ENCODE peak calls at places on chromosomes 6 and 20, in ten cellular contexts. B is HEK293T; I is SHP77; V is posterior cingulate gyrus; Q is KBM-7; G is Daoy; M is activated T-cell treated with anti-CD3 and anti-CD28 coated beads, Interleukin-2, amount 50 U/mL, for 1 hour; L is activated CD8-positive, alpha-beta memory T cell treated with anti-CD3 and anti-CD28 coated beads for 4 hours; P is astrocyte; E is effector CD4-positive, alpha-beta T cell. W is an unnamed sample.

GRCh38 chr6:116533233-116533957 is 12.1 kb downstream of the TRAPPC3L start:
- DNase-seq in L (no peak), Q (peak; percentile 20), V (no peak), P (no peak), I (no peak), G (no peak), E (no peak), M (no peak), B (no peak), W (no peak)

GRCh38 chr6:34235605-34236422 is 859 bp upstream of the HMGA1 start:
- DNase-seq in P (peak; percentile 85), I (no peak), L (peak; percentile 59), Q (no peak), B (no peak), G (no peak), M (peak; percentile 80), V (peak; percentile 66), E (peak; percentile 63), W (peak; percentile 78)

GRCh38 chr20:59082077-59082740 is 39.6 kb upstream of the PRELID3B start:
- DNase-seq in G (peak; percentile 76), M (no peak), B (peak; percentile 21), P (peak; percentile 52), V (no peak), I (peak; percentile 86), Q (peak; percentile 23), L (no peak), E (no peak), W (peak; percentile 17)

GRCh38 chr6:147506704-147507114 is 1.8 kb upstream of the SAMD5 start:
- DNase-seq in M (no peak), B (peak; percentile 89), Q (peak; percentile 69), G (peak; percentile 90), P (peak; percentile 12), I (peak; percentile 45), V (peak; percentile 93), E (no peak), L (no peak), W (peak; percentile 21)

GRCh38 chr20:17699931-17700351 is at the start of gene BANF2:
- DNase-seq in E (no peak), L (no peak), M (no peak), P (no peak), G (no peak), V (no peak), Q (no peak), I (no peak), B (no peak), W (no peak)

GRCh38 chr20:41717464-41717863 is 99.3 kb upstream of the CHD6 start:
- DNase-seq in Q (no peak), V (peak; percentile 80), B (no peak), I (peak; percentile 63), L (no peak), M (no peak), G (no peak), E (no peak), P (no peak), W (no peak)

GRCh38 chr20:23749746-23750145 is 989 bp downstream of the CST1 start:
- DNase-seq in E (no peak), B (no peak), G (no peak), L (no peak), M (no peak), I (no peak), Q (no peak), V (no peak), P (no peak), W (no peak)

GRCh38 chr20:37786043-37786442 is 92.2 kb downstream of the CTNNBL1 start:
- DNase-seq in V (no peak), L (no peak), Q (no peak), B (no peak), I (no peak), M (no peak), E (no peak), G (no peak), P (no peak), W (no peak)

GRCh38 chr6:26576929-26577719 is 19.6 kb upstream of the ABT1 start:
- DNase-seq in G (peak; percentile 93), I (no peak), E (peak; percentile 45), B (no peak), V (no peak), Q (peak; percentile 43), L (no peak), P (peak; percentile 63), M (peak; percentile 62), W (peak; percentile 68)

GRCh38 chr6:135168766-135169165 is 12.3 kb upstream of the MYB start:
- DNase-seq in I (no peak), G (no peak), B (no peak), V (no peak), P (no peak), L (no peak), Q (no peak), M (no peak), E (no peak), W (no peak)

GRCh38 chr20:53897884-53898557 is 172.4 kb downstream of the BCAS1 start:
- DNase-seq in G (no peak), P (no peak), Q (no peak), V (no peak), E (no peak), I (no peak), M (no peak), B (no peak), L (no peak), W (no peak)

GRCh38 chr6:137849709-137850093 is 17.4 kb upstream of the TNFAIP3 start:
- DNase-seq in E (no peak), V (no peak), B (no peak), P (no peak), I (no peak), L (no peak), Q (no peak), G (no peak), M (no peak), W (no peak)

GRCh38 chr6:17865798-17866725 is 121.4 kb downstream of the KIF13A start:
- DNase-seq in I (no peak), P (peak; percentile 98), V (peak; percentile 86), Q (no peak), M (no peak), E (no peak), G (peak; percentile 94), L (no peak), B (no peak), W (peak; percentile 98)

GRCh38 chr6:147390909-147391536 is 117.5 kb upstream of the SAMD5 start:
- DNase-seq in L (no peak), I (no peak), B (peak; percentile 23), E (no peak), P (peak; percentile 4), G (peak; percentile 47), M (no peak), Q (peak; percentile 23), V (no peak), W (peak; percentile 37)

GRCh38 chr6:111483736-111484654 is 977 bp upstream of the REV3L start:
- DNase-seq in V (peak; percentile 96), L (peak; percentile 63), I (peak; percentile 91), E (peak; percentile 66), G (peak; percentile 93), B (peak; percentile 89), P (peak; percentile 98), M (no peak), Q (peak; percentile 95), W (peak; percentile 93)

GRCh38 chr6:42237857-42238256 is 20.2 kb upstream of the MRPS10 start:
- DNase-seq in V (no peak), E (no peak), Q (no peak), I (no peak), B (no peak), M (no peak), P (no peak), G (no peak), L (no peak), W (no peak)

GRCh38 chr6:81396916-81397315 is 355.6 kb downstream of the TENT5A start:
- DNase-seq in M (no peak), B (no peak), E (no peak), P (no peak), I (no peak), Q (no peak), G (no peak), L (no peak), V (no peak), W (no peak)

GRCh38 chr6:104682722-104683643 is 176.7 kb downstream of the HACE1 start:
- DNase-seq in E (peak; percentile 55), Q (peak; percentile 74), P (peak; percentile 18), M (peak; percentile 64), L (peak; percentile 27), V (no peak), G (peak; percentile 72), B (peak; percentile 82), I (peak; percentile 45), W (peak; percentile 52)

GRCh38 chr6:45082091-45082490 is 246.0 kb upstream of the RUNX2 start:
- DNase-seq in I (no peak), E (no peak), L (no peak), M (no peak), B (no peak), Q (no peak), V (no peak), G (no peak), P (no peak), W (no peak)

GRCh38 chr6:108916026-108916689 is 67.9 kb downstream of the ARMC2 start:
- DNase-seq in G (no peak), E (no peak), Q (no peak), P (no peak), L (no peak), M (no peak), I (no peak), V (no peak), B (no peak), W (no peak)

GRCh38 chr6:14601490-14601889 is 483.9 kb downstream of the CD83 start:
- DNase-seq in P (no peak), V (no peak), G (no peak), B (peak; percentile 14), I (peak; percentile 92), Q (no peak), E (no peak), M (no peak), L (no peak), W (no peak)

GRCh38 chr6:151385177-151385576 is 6.2 kb downstream of the ZBTB2 start:
- DNase-seq in P (no peak), M (no peak), G (no peak), L (no peak), B (no peak), E (no peak), I (no peak), V (no peak), Q (no peak), W (no peak)

GRCh38 chr6:44247338-44248302 is 719 bp downstream of the HSP90AB1 start:
- DNase-seq in M (peak; percentile 89), G (peak; percentile 80), Q (peak; percentile 54), B (peak; percentile 35), L (peak; percentile 90), P (no peak), E (peak; percentile 87), I (no peak), V (peak; percentile 88), W (peak; percentile 58)

GRCh38 chr6:100880149-100880900 is 804 bp downstream of the ASCC3 start:
- DNase-seq in E (no peak), M (no peak), V (no peak), I (no peak), G (peak; percentile 5), L (no peak), Q (no peak), B (no peak), P (peak; percentile 16), W (peak; percentile 42)

GRCh38 chr20:34528921-34529297 is 12.7 kb downstream of the DYNLRB1 start:
- DNase-seq in I (no peak), G (no peak), E (no peak), V (no peak), M (no peak), L (no peak), P (no peak), B (no peak), Q (no peak), W (peak; percentile 45)

GRCh38 chr6:71287038-71287437 is 1.6 kb upstream of the OGFRL1 start:
- DNase-seq in M (no peak), I (no peak), Q (peak; percentile 53), E (no peak), L (no peak), V (no peak), G (no peak), B (no peak), P (no peak), W (no peak)

GRCh38 chr6:77038801-77039200 is 424.5 kb downstream of the HTR1B start:
- DNase-seq in Q (no peak), V (no peak), B (no peak), G (no peak), P (peak; percentile 57), I (no peak), L (no peak), E (no peak), M (no peak), W (peak; percentile 47)

GRCh38 chr6:137722749-137723272 is 144.2 kb upstream of the TNFAIP3 start:
- DNase-seq in B (no peak), I (no peak), L (no peak), G (no peak), E (no peak), M (no peak), P (peak; percentile 57), V (no peak), Q (peak; percentile 27), W (peak; percentile 58)

W was measured in amniotic epithelial cell.